ENCODE peak calls at places on chromosomes 11 and 22, in seven cellular contexts. W is tibial nerve, Q is fibroblast of lung, N is PC-3, X is lung, P is ovary, G is heart right ventricle. V is an unnamed sample.

GRCh38 chr22:49614966-49615965 is 212.4 kb downstream of the BRD1 start:
- DNase-seq in W (no peak), Q (no peak), N (no peak), X (no peak), P (peak; percentile 17), G (no peak), V (peak; percentile 43)

GRCh38 chr22:21032843-21033688 is 705 bp upstream of the SLC7A4 start:
- DNase-seq in W (no peak), Q (no peak), N (no peak), X (no peak), P (no peak), G (no peak), V (no peak)

GRCh38 chr22:46812034-46812605 is 49.7 kb downstream of the TBC1D22A start:
- DNase-seq in W (no peak), Q (no peak), N (no peak), X (no peak), P (no peak), G (no peak), V (peak; percentile 32)

GRCh38 chr11:112961751-112962747 is 829 bp downstream of the NCAM1 start:
- DNase-seq in W (no peak), Q (peak; percentile 7), N (no peak), X (no peak), P (peak; percentile 69), G (peak; percentile 25), V (no peak)

GRCh38 chr11:118640332-118641154 is 33.1 kb downstream of the PHLDB1 start:
- DNase-seq in W (no peak), Q (no peak), N (peak; percentile 32), X (no peak), P (peak; percentile 30), G (no peak), V (no peak)

GRCh38 chr11:36352919-36353318 is 56.8 kb downstream of the PRR5L start:
- DNase-seq in W (no peak), Q (no peak), N (no peak), X (no peak), P (no peak), G (no peak), V (no peak)

GRCh38 chr11:68120212-68121066 is 749 bp downstream of the CHKA start:
- DNase-seq in W (no peak), Q (peak; percentile 18), N (peak; percentile 47), X (no peak), P (peak; percentile 70), G (peak; percentile 56), V (peak; percentile 82)

GRCh38 chr11:62556872-62557631 is 10.4 kb upstream of the AHNAK start:
- DNase-seq in W (no peak), Q (no peak), N (peak; percentile 55), X (no peak), P (no peak), G (no peak), V (no peak)

GRCh38 chr11:3148255-3148989 is 16.7 kb downstream of the OSBPL5 start:
- DNase-seq in W (no peak), Q (no peak), N (no peak), X (no peak), P (no peak), G (no peak), V (no peak)
- H3K27ac ChIP-seq in W (no peak overlapping the region), Q (peak overlapping the region; percentile 76), N (no peak overlapping the region), X (no peak overlapping the region), P (no peak overlapping the region), G (no peak overlapping the region), V (peak overlapping the region; percentile 93)

DNA sequence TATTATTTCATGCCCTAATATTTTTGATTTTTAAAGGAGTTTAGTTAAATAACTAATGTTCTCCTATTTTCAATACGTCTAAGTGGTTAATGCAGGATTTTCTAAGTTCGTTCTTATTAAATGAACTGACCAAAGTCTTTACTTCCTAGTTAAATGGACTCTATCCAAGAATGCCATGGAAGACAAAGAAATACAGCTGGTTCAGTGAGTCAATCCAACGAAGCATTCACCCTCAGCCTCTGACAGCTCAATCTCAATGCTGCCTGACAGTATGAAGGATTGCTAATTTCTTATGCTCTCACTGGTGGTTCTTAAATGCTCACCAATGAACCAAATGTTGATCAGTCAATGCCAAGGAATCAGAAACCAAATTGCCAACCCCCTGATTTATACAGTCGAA is 219.4 kb downstream of the CADM1 start:
- DNase-seq in W (no peak), Q (peak; percentile 29), N (no peak), X (no peak), P (no peak), G (no peak), V (no peak)
- H3K27ac ChIP-seq in W (no peak overlapping the region), Q (no peak overlapping the region), N (no peak overlapping the region), X (no peak overlapping the region), P (no peak overlapping the region), G (no peak overlapping the region), V (no peak overlapping the region)

DNA sequence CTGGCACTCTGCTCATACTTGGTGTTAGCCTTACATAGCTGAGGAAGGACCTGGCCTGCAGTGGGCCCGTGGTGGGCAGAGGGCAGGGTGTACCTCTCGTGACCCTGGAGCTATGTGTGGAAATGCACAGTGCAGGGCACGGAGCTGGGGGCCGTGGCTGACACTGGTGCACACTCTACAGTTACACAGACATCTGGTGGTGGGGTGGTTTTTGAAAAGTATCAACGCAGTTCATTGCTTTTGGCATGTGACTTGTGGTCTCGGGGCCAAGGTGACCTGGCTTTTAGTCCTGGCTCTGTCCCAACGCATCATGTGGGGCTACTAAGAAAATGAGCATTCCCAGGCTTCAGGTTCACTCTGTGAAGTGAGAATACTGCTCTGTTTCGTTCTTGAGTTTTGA is 553.6 kb downstream of the NTM start:
- DNase-seq in W (no peak), Q (no peak), N (no peak), X (no peak), P (no peak), G (no peak), V (no peak)
- H3K27ac ChIP-seq in W (no peak overlapping the region), Q (peak overlapping the region; percentile 36), N (peak overlapping the region; percentile 93), X (no peak overlapping the region), P (no peak overlapping the region), G (no peak overlapping the region), V (no peak overlapping the region)

GRCh38 chr11:109390752-109391151 is 31.2 kb upstream of the C11orf87 start:
- DNase-seq in W (no peak), Q (no peak), N (no peak), X (no peak), P (no peak), G (no peak), V (no peak)
- H3K27ac ChIP-seq in W (no peak overlapping the region), Q (no peak overlapping the region), N (no peak overlapping the region), X (no peak overlapping the region), P (no peak overlapping the region), G (no peak overlapping the region), V (no peak overlapping the region)

GRCh38 chr11:34632105-34632780 is 11.3 kb downstream of the EHF start:
- DNase-seq in W (no peak), Q (no peak), N (peak; percentile 74), X (no peak), P (no peak), G (no peak), V (no peak)
- H3K27ac ChIP-seq in W (no peak overlapping the region), Q (no peak overlapping the region), N (peak overlapping the region; percentile 88), X (peak overlapping the region; percentile 82), P (no peak overlapping the region), G (peak overlapping the region; percentile 31), V (no peak overlapping the region)

DNA sequence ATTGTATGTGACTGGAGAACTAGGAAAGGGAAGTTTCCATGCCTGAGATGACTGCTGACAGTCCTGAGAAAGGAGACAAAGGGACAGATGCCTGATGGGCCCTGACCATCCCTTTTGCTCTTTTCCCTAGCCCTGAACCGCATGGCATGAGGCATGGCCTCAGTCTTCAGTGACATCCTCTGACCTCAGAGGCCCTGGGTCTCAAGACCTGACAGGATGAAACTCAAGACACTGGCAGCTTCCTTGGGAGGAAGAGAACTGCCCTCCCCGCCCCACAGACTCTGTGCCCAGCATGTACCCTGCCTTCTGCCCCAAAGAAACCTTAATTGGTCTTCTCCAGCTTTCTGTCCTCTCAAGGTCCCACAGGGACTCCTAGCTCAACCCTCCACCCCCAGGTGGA is 444.1 kb downstream of the SOX6 start:
- DNase-seq in W (no peak), Q (no peak), N (no peak), X (no peak), P (no peak), G (no peak), V (no peak)
- H3K27ac ChIP-seq in W (no peak overlapping the region), Q (no peak overlapping the region), N (no peak overlapping the region), X (no peak overlapping the region), P (no peak overlapping the region), G (no peak overlapping the region), V (peak overlapping the region; percentile 88)

GRCh38 chr11:59267738-59268475 is 55.2 kb upstream of the MPEG1 start:
- DNase-seq in W (no peak), Q (no peak), N (peak; percentile 62), X (no peak), P (no peak), G (no peak), V (no peak)
- H3K27ac ChIP-seq in W (no peak overlapping the region), Q (no peak overlapping the region), N (peak overlapping the region; percentile 41), X (no peak overlapping the region), P (no peak overlapping the region), G (no peak overlapping the region), V (no peak overlapping the region)

DNA sequence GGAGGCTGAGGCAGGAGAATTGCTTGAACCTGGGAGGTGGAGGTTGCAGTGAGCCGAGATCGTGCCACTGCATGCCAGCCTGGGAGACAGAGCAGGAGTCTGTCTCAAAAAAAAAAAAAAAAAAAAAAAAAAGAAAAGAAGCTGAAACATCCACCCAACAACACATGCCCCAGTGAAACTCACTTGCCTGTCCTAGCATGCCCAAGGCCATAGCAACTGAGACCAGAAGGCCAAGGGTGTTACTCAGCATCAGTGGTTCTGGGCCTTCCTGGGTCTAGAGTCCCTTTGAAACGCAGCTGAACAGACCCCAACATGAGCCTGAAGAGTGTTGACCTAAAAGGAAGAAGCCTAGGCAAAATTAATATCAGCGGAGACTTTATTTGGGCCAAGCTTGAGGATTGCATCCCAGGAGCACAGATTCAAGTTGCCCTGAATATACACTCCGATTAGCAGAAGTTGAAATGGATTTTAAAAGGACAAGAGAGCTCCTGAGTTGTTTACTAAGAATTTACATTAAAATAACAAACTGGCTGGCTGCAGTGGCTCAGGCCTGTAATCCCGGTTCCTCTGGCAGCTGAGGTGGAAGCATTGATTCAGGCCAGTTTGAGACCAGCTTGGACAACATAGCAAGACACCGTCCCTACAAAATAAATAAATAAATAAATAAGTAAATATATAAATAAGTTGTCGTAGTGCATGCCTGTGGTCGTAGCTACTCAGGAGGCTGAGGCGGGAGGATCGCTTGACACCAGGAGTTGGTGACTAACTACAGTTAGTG is 7.0 kb downstream of the PRDX5 start:
- DNase-seq in W (no peak), Q (no peak), N (no peak), X (no peak), P (no peak), G (no peak), V (no peak)
- H3K27ac ChIP-seq in W (no peak overlapping the region), Q (no peak overlapping the region), N (no peak overlapping the region), X (no peak overlapping the region), P (no peak overlapping the region), G (no peak overlapping the region), V (no peak overlapping the region)

V was measured in tibial artery.